ENCODE peak calls at places on chromosome 6, in five cellular contexts. S is IMR-90, D is K562, L is GM12878, U is HepG2. R is an unnamed sample.

GRCh38 chr6:150756170-150756569 is 109.3 kb upstream of the MTHFD1L start:
- DNase-seq in S (no peak), D (no peak), L (no peak), U (no peak), R (no peak)

GRCh38 chr6:166097914-166098522 is 69.6 kb downstream of the TBXT start:
- DNase-seq in S (peak), D (peak), L (no peak), U (peak), R (peak)

GRCh38 chr6:100203391-100203790 is 209.4 kb upstream of the MCHR2 start:
- DNase-seq in S (peak), D (no peak), L (no peak), U (no peak), R (peak)

GRCh38 chr6:104606361-104606760 is 253.4 kb downstream of the HACE1 start:
- DNase-seq in S (no peak), D (no peak), L (no peak), U (no peak), R (no peak)

GRCh38 chr6:109772961-109773431 is 81.9 kb downstream of the FIG4 start:
- DNase-seq in S (peak), D (no peak), L (no peak), U (no peak), R (no peak)

GRCh38 chr6:151757506-151757955 is 50.0 kb upstream of the ESR1 start:
- DNase-seq in S (no peak), D (no peak), L (peak), U (peak), R (no peak)

GRCh38 chr6:125104425-125104824 is 49.1 kb upstream of the TPD52L1 start:
- DNase-seq in S (peak), D (peak), L (no peak), U (no peak), R (no peak)

GRCh38 chr6:27076116-27076515 is 171.4 kb upstream of the PRSS16 start:
- DNase-seq in S (no peak), D (no peak), L (no peak), U (no peak), R (no peak)

GRCh38 chr6:90197854-90198496 is 98.7 kb downstream of the BACH2 start:
- DNase-seq in S (peak), D (no peak), L (no peak), U (peak), R (peak)

GRCh38 chr6:9140181-9140580 is 704.8 kb upstream of the SLC35B3 start:
- DNase-seq in S (peak), D (no peak), L (no peak), U (no peak), R (no peak)

GRCh38 chr6:118284736-118285360 is 263.2 kb upstream of the PLN start:
- DNase-seq in S (peak), D (no peak), L (no peak), U (no peak), R (no peak)

GRCh38 chr6:37630281-37630799 is 67.3 kb downstream of the MDGA1 start:
- DNase-seq in S (peak), D (peak), L (no peak), U (peak), R (peak)

GRCh38 chr6:108665495-108666196 is 104.9 kb downstream of the FOXO3 start:
- DNase-seq in S (no peak), D (no peak), L (no peak), U (no peak), R (no peak)

GRCh38 chr6:88358846-88359245 is 192.7 kb upstream of the CNR1 start:
- DNase-seq in S (no peak), D (no peak), L (no peak), U (no peak), R (no peak)

GRCh38 chr6:159311618-159312017 is 142.4 kb downstream of the FNDC1 start:
- DNase-seq in S (no peak), D (no peak), L (no peak), U (no peak), R (no peak)

GRCh38 chr6:84508981-84509380 is 255.4 kb downstream of the TBX18 start:
- DNase-seq in S (no peak), D (no peak), L (no peak), U (no peak), R (no peak)

GRCh38 chr6:39684790-39685485 is 40.3 kb downstream of the KIF6 start:
- DNase-seq in S (peak), D (peak), L (no peak), U (no peak), R (no peak)

GRCh38 chr6:78854501-78854900 is 12.8 kb upstream of the IRAK1BP1 start:
- DNase-seq in S (no peak), D (no peak), L (no peak), U (no peak), R (no peak)

GRCh38 chr6:2448826-2449571 is 203.6 kb upstream of the GMDS start:
- DNase-seq in S (peak), D (peak), L (no peak), U (peak), R (peak)

GRCh38 chr6:50272611-50273010 is 222.9 kb upstream of the DEFB112 start:
- DNase-seq in S (no peak), D (no peak), L (no peak), U (no peak), R (no peak)
- TF ChIP-seq SMC3 in S (no peak), D (no peak), L (no peak), U (no peak), R (no peak)

GRCh38 chr6:129801909-129802308 is 59.2 kb downstream of the TMEM244 start:
- DNase-seq in S (no peak), D (no peak), L (no peak), U (no peak), R (no peak)
- TF ChIP-seq BHLHE40 in S (no peak), D (no peak), L (no peak), U (no peak), R (no peak)

GRCh38 chr6:32220021-32220420 is 3.8 kb downstream of the NOTCH4 start:
- DNase-seq in S (no peak), D (no peak), L (no peak), U (no peak), R (no peak)
- TF ChIP-seq SMC3 in S (no peak), D (no peak), L (no peak), U (no peak), R (no peak)

GRCh38 chr6:82362868-82363267 is 749 bp upstream of the TPBG start:
- DNase-seq in S (peak), D (no peak), L (no peak), U (no peak), R (no peak)

GRCh38 chr6:82362144-82362543 is 1.5 kb upstream of the TPBG start:
- DNase-seq in S (no peak), D (no peak), L (no peak), U (no peak), R (no peak)

GRCh38 chr6:82364087-82365010 is 732 bp downstream of the TPBG start:
- DNase-seq in S (peak), D (peak), L (no peak), U (no peak), R (peak)

GRCh38 chr6:82363368-82364086 is at the start of gene TPBG:
- DNase-seq in S (peak), D (peak), L (no peak), U (peak), R (peak)

GRCh38 chr6:82365011-82365751 is 1.6 kb downstream of the TPBG start:
- DNase-seq in S (peak), D (no peak), L (no peak), U (no peak), R (peak)
- TF ChIP-seq BHLHE40 in S (no peak), D (no peak), L (no peak), U (no peak), R (no peak)

DNA sequence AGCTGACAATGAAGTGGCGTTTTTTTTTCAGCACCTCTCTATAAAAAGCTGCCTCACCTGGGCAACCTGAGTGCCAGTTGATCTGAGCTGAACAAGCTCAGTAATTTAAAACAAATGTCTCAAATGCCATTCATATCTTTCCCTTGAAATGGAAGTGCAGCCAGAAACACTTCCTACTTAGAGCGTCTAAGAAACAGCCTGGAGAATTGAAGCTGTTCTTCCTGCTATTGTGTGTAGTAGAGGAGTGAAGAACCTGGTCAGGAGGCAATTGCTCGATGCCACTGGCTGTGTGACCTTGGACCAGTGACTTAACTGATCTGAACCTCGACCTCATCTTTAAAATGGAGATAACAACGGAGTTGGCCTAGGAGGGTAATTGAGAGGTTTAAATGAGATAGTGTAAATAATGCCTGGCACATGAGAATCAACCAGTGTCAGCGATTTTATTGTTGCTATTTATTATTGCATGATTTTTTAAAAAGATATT is 95.4 kb upstream of the FOXQ1 start:
- DNase-seq in S (no peak), D (no peak), L (no peak), U (no peak), R (no peak)
- TF ChIP-seq SMC3 in S (no peak), D (no peak), L (no peak), U (no peak), R (no peak)

GRCh38 chr6:31559958-31560696 is 12.0 kb upstream of the LTA start:
- DNase-seq in S (peak), D (peak), L (peak), U (no peak), R (peak)
- TF ChIP-seq BHLHE40 in S (no peak), D (peak), L (peak), U (no peak), R (no peak)

R was measured in A549.